ENCODE peak calls at places on chromosome 14, in seven cellular contexts. W is MM.1S, J is left lung, G is PC-3, A is IMR-90, N is PC-9, E is neuronal stem cell. T is an unnamed sample.

GRCh38 chr14:69763761-69764510 is 3.0 kb upstream of the SRSF5 start:
- DNase-seq in N (no peak), E (no peak), G (no peak), A (peak; percentile 44), W (no peak), J (no peak), T (no peak)

GRCh38 chr14:22558221-22558913 is 30.7 kb downstream of the DAD1 start:
- DNase-seq in N (no peak), J (no peak), W (no peak), A (no peak), E (no peak), G (no peak), T (no peak)

GRCh38 chr14:70916776-70917175 is 9.5 kb downstream of the PCNX1 start:
- DNase-seq in E (no peak), A (no peak), G (no peak), J (no peak), N (no peak), W (no peak), T (no peak)

GRCh38 chr14:99747582-99748330 is 45.5 kb upstream of the EML1 start:
- DNase-seq in N (no peak), W (no peak), G (no peak), A (no peak), J (no peak), E (no peak), T (no peak)

GRCh38 chr14:106738075-106738474 is 1211.7 kb downstream of the TMEM121 start:
- DNase-seq in N (no peak), G (no peak), A (no peak), W (no peak), E (no peak), J (no peak), T (no peak)

GRCh38 chr14:75751291-75751690 is 90.2 kb downstream of the TTLL5 start:
- DNase-seq in W (no peak), A (peak; percentile 49), G (no peak), E (no peak), J (no peak), N (no peak), T (no peak)

GRCh38 chr14:102514987-102515733 is 5.6 kb upstream of the ANKRD9 start:
- DNase-seq in N (no peak), E (no peak), W (no peak), G (no peak), A (no peak), J (no peak), T (no peak)

GRCh38 chr14:68707496-68707895 is 85.4 kb downstream of the ZFP36L1 start:
- DNase-seq in A (no peak), G (no peak), E (no peak), N (no peak), J (no peak), W (no peak), T (no peak)

GRCh38 chr14:55938249-55938791 is 179.9 kb upstream of the PELI2 start:
- DNase-seq in N (no peak), J (no peak), A (peak; percentile 19), E (no peak), W (no peak), G (peak; percentile 56), T (no peak)

GRCh38 chr14:105470812-105471771 is 3.5 kb upstream of the CRIP2 start:
- DNase-seq in J (no peak), W (no peak), A (no peak), G (no peak), E (no peak), N (no peak), T (no peak)

GRCh38 chr14:86311151-86311550 is 781.2 kb downstream of the FLRT2 start:
- DNase-seq in N (no peak), E (no peak), G (no peak), J (no peak), A (no peak), W (no peak), T (no peak)

GRCh38 chr14:80005561-80005960 is 205.7 kb downstream of the DIO2 start:
- DNase-seq in A (no peak), J (no peak), E (no peak), W (no peak), N (no peak), G (no peak), T (no peak)

GRCh38 chr14:106809615-106810014 is 1283.2 kb downstream of the TMEM121 start:
- DNase-seq in N (no peak), J (no peak), A (no peak), W (no peak), E (no peak), G (no peak), T (no peak)

GRCh38 chr14:21093769-21094681 is 4.4 kb downstream of the ZNF219 start:
- DNase-seq in J (no peak), A (no peak), G (no peak), E (peak; percentile 95), W (no peak), N (no peak), T (no peak)

GRCh38 chr14:88995437-88996198 is 171.2 kb downstream of the TTC8 start:
- DNase-seq in N (no peak), J (no peak), A (peak; percentile 94), W (no peak), E (no peak), G (peak; percentile 84), T (no peak)

GRCh38 chr14:93027810-93028723 is 87.7 kb downstream of the ITPK1 start:
- DNase-seq in G (no peak), N (no peak), A (no peak), W (no peak), E (no peak), J (no peak), T (no peak)

GRCh38 chr14:72518809-72519377 is 375.0 kb downstream of the DPF3 start:
- DNase-seq in W (peak; percentile 79), E (no peak), G (no peak), N (no peak), A (no peak), J (no peak), T (no peak)

GRCh38 chr14:100826371-100827139 is 637 bp downstream of the MEG3 start:
- DNase-seq in E (no peak), J (no peak), N (no peak), A (no peak), G (no peak), W (no peak), T (no peak)

GRCh38 chr14:100828448-100828834 is 2.5 kb downstream of the MEG3 start:
- DNase-seq in J (no peak), W (no peak), E (no peak), G (no peak), N (no peak), A (no peak), T (no peak)

GRCh38 chr14:100825691-100826331 is at the start of gene MEG3:
- DNase-seq in N (no peak), E (no peak), G (no peak), W (no peak), A (peak; percentile 82), J (no peak), T (no peak)

GRCh38 chr14:100827751-100828447 is 2.0 kb downstream of the MEG3 start:
- DNase-seq in N (no peak), G (peak; percentile 20), E (no peak), J (no peak), A (peak; percentile 81), W (no peak), T (no peak)

DNA sequence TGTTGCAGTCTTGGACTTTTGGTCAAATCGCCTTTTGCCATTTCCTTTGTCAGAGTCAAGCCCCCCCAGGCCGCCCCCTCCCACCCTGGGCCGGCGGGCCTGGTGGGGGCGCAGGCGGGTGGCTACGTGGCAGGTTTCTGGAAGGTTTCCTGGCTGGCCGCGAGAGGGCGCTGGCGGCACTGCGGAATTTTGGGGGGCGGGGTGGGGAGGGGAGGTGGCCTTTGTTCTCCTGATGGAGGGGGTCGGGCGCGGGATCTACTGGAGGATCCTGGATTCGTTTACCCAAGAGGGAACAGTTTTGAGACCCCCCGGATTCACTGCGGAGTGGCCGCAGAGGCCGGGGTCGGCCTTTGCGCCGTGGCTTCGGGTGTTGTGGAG is 1.2 kb downstream of the MEG3 start:
- DNase-seq in G (no peak), W (no peak), A (peak; percentile 16), N (no peak), J (no peak), E (no peak), T (no peak)
- H3K27ac ChIP-seq in G (no peak overlapping the region), W (no peak overlapping the region), A (peak overlapping the region; percentile 88), N (no peak overlapping the region), J (no peak overlapping the region), E (peak overlapping the region; percentile 33), T (peak overlapping the region; percentile 8)

DNA sequence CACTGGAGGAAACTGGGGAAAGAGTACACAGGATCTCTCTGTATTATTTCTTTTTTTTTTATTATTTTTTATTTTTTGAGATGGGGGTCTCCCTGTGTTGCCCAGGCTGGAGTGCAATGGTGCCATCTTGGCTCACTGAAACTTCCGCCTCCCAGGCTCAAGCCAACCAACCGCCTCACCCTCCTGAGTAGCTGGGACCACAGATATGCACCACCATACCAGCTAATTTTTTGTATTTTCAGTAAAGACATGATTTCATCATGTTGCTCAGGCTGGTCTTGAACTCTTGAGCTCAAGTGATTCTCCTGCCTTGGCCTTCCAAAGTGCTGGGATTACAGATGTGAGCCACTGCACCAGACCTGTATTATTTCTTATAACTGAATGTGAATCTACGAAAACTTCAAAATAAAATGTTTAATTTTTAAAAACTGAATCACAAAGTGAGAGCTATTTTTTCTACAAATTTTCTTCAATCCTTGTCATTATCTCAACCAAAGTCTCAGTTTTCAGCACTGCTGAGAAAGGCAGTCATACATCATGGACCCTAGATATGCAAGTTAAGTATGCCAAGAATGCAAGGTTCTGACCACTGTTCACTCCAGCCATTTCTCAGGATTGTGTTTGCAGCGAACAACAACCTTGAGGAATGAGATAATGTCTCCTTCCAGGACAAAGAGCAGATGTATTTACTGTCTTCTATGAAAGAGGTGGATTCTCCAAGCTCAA is 2.4 kb downstream of the EAPP start:
- DNase-seq in G (no peak), J (no peak), W (no peak), A (peak; percentile 76), N (no peak), E (no peak), T (no peak)
- H3K9me3 ChIP-seq in G (no peaks in the 10 kb centered on the region), J (no peaks in the 10 kb centered on the region), W (no peaks in the 10 kb centered on the region), A (no peaks in the 10 kb centered on the region), N (no peaks in the 10 kb centered on the region), E (no peaks in the 10 kb centered on the region), T (no peaks in the 10 kb centered on the region)

DNA sequence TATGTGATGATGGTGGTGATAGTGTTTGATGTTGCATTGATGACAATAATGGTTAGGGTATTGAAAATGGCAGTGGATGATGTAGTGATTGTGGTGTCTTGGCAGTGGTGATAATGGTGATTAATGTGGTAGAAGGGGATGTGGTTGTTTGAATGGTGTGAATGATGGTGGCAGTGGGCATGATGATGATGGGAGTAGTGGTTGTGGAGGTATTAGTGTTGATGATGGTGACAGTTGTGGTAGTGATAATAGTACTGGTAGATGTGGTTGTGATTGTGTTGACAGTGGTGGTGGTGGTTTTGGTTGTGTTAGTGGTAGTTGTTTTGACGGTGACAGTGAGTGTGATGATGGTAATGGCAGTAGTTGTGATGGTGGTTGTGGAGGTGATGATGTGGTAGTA is 1049.0 kb downstream of the VRK1 start:
- DNase-seq in E (no peak), W (no peak), A (no peak), G (no peak), N (no peak), J (no peak), T (no peak)
- H3K27ac ChIP-seq in E (no peak overlapping the region), W (no peak overlapping the region), A (no peak overlapping the region), G (no peak overlapping the region), N (no peak overlapping the region), J (no peak overlapping the region), T (no peak overlapping the region)

DNA sequence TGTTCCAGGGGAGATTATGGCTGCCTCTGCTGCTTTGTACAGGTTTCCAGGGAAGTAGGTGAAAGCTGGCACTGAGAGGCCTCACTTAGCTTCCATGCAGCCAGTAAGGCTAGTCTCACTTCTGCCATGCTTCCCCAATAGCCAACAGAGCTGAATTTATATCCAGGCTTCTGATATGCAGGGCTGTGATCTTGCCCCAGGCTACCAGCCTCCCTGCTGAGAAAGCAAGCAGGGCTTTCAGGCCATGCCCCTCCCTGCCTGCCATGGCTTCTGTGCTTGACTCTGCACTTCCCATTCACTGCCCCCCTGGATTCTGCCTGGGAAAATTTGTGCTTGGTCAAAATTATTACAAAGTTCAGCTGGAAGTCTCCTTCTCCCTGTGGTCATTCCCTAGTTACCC is 302.1 kb upstream of the FBXO33 start:
- DNase-seq in N (no peak), E (no peak), A (no peak), G (no peak), J (no peak), W (no peak), T (peak; percentile 38)
- H3K9me3 ChIP-seq in N (no peaks in the 10 kb centered on the region), E (no peaks in the 10 kb centered on the region), A (peaks cover 21% of the 10 kb centered on the region), G (no peaks in the 10 kb centered on the region), J (no peaks in the 10 kb centered on the region), W (no peaks in the 10 kb centered on the region), T (no peaks in the 10 kb centered on the region)